ENCODE peak calls at places on chromosomes 3 and 15, in seven cellular contexts. W is heart left ventricle, K is dorsolateral prefrontal cortex, C is ovary, B is stomach, X is endodermal cell, S is IMR-90. T is an unnamed sample.

GRCh38 chr3:4471907-4472306 is 4.8 kb upstream of the SUMF1 start:
- DNase-seq in W (no peak), K (no peak), C (no peak), B (no peak), X (no peak), S (no peak), T (no peak)

GRCh38 chr3:124587053-124587408 is 143.2 kb upstream of the UMPS start:
- DNase-seq in W (no peak), K (no peak), C (no peak), B (peak), X (peak), S (no peak), T (no peak)

GRCh38 chr15:50744601-50745000 is 20.9 kb downstream of the SPPL2A start:
- DNase-seq in W (no peak), K (no peak), C (no peak), B (no peak), X (no peak), S (peak), T (no peak)

GRCh38 chr3:108380128-108380795 is 83.9 kb downstream of the HHLA2 start:
- DNase-seq in W (no peak), K (peak), C (no peak), B (no peak), X (no peak), S (no peak), T (no peak)

GRCh38 chr3:112681822-112682325 is 40.9 kb upstream of the CCDC80 start:
- DNase-seq in W (no peak), K (no peak), C (no peak), B (no peak), X (no peak), S (peak), T (no peak)

GRCh38 chr3:155196131-155197075 is 97.1 kb downstream of the STRIT1 start:
- DNase-seq in W (no peak), K (no peak), C (no peak), B (no peak), X (peak), S (no peak), T (no peak)

GRCh38 chr3:192899540-192899982 is 18.1 kb downstream of the MB21D2 start:
- DNase-seq in W (no peak), K (no peak), C (no peak), B (no peak), X (no peak), S (peak), T (no peak)

GRCh38 chr15:25374143-25374542 is 64.7 kb downstream of the UBE3A start:
- DNase-seq in W (no peak), K (peak), C (no peak), B (no peak), X (no peak), S (no peak), T (no peak)

GRCh38 chr3:27467545-27467944 is 16.6 kb downstream of the SLC4A7 start:
- DNase-seq in W (no peak), K (no peak), C (no peak), B (no peak), X (no peak), S (peak), T (no peak)

GRCh38 chr3:15206662-15207576 is 873 bp downstream of the CAPN7 start:
- DNase-seq in W (peak), K (peak), C (peak), B (peak), X (peak), S (peak), T (no peak)

GRCh38 chr3:118932822-118933558 is 101.7 kb downstream of the IGSF11 start:
- DNase-seq in W (peak), K (peak), C (no peak), B (peak), X (no peak), S (no peak), T (no peak)

GRCh38 chr3:157176108-157176507 is 16.2 kb upstream of the CCNL1 start:
- DNase-seq in W (no peak), K (no peak), C (no peak), B (no peak), X (no peak), S (peak), T (no peak)

GRCh38 chr3:184352149-184352785 is 9.1 kb downstream of the CLCN2 start:
- DNase-seq in W (no peak), K (no peak), C (no peak), B (peak), X (peak), S (no peak), T (no peak)

GRCh38 chr3:125651246-125651645 is 55.9 kb upstream of the OSBPL11 start:
- DNase-seq in W (no peak), K (no peak), C (no peak), B (no peak), X (no peak), S (peak), T (no peak)

GRCh38 chr15:59051867-59052861 is 52.8 kb upstream of the CCNB2 start:
- DNase-seq in W (no peak), K (no peak), C (no peak), B (no peak), X (no peak), S (no peak), T (no peak)

GRCh38 chr15:57462391-57462790 is 86.1 kb downstream of the CGNL1 start:
- DNase-seq in W (no peak), K (no peak), C (no peak), B (no peak), X (no peak), S (peak), T (no peak)

GRCh38 chr3:145272684-145273083 is 888.3 kb downstream of the PLOD2 start:
- DNase-seq in W (no peak), K (no peak), C (no peak), B (no peak), X (no peak), S (no peak), T (no peak)

GRCh38 chr3:187292631-187293513 is 1.3 kb upstream of the MASP1 start:
- DNase-seq in W (peak), K (no peak), C (no peak), B (no peak), X (no peak), S (peak), T (peak)

GRCh38 chr15:45199136-45199810 is 11.5 kb upstream of the SHF start:
- DNase-seq in W (no peak), K (no peak), C (peak), B (no peak), X (peak), S (no peak), T (no peak)

GRCh38 chr3:72347819-72348319 is 500.4 kb downstream of the SHQ1 start:
- DNase-seq in W (peak), K (peak), C (peak), B (peak), X (peak), S (no peak), T (no peak)

GRCh38 chr3:124774305-124774673 is 44.0 kb downstream of the UMPS start:
- DNase-seq in W (peak), K (no peak), C (no peak), B (no peak), X (peak), S (peak), T (no peak)

GRCh38 chr3:120567370-120568197 is 28.6 kb upstream of the NDUFB4 start:
- DNase-seq in W (no peak), K (peak), C (peak), B (no peak), X (peak), S (peak), T (peak)

GRCh38 chr3:157785071-157785826 is 282.0 kb upstream of the VEPH1 start:
- DNase-seq in W (no peak), K (no peak), C (no peak), B (no peak), X (peak), S (peak), T (no peak)

GRCh38 chr3:4493931-4494806 is 1.0 kb downstream of the ITPR1 start:
- DNase-seq in W (peak), K (peak), C (peak), B (no peak), X (peak), S (peak), T (peak)

GRCh38 chr15:75809986-75810750 is 33.1 kb upstream of the UBE2Q2 start:
- DNase-seq in W (no peak), K (no peak), C (no peak), B (peak), X (peak), S (no peak), T (no peak)

GRCh38 chr3:36868614-36869436 is 76.0 kb downstream of the TRANK1 start:
- DNase-seq in W (no peak), K (peak), C (peak), B (peak), X (peak), S (peak), T (no peak)

GRCh38 chr15:67543348-67543718 is 830 bp downstream of the MAP2K5 start:
- DNase-seq in W (peak), K (no peak), C (no peak), B (no peak), X (no peak), S (peak), T (no peak)

GRCh38 chr3:125582707-125583106 is 12.6 kb downstream of the OSBPL11 start:
- DNase-seq in W (no peak), K (no peak), C (no peak), B (no peak), X (no peak), S (peak), T (no peak)

GRCh38 chr3:29486087-29486486 is 205.2 kb downstream of the RBMS3 start:
- DNase-seq in W (no peak), K (no peak), C (no peak), B (no peak), X (no peak), S (peak), T (no peak)

GRCh38 chr3:98329392-98330124 is 24.1 kb upstream of the OR5K4 start:
- DNase-seq in W (peak), K (peak), C (no peak), B (peak), X (peak), S (peak), T (no peak)

GRCh38 chr3:53132347-53132746 is 2.1 kb upstream of the RFT1 start:
- DNase-seq in W (no peak), K (no peak), C (no peak), B (no peak), X (no peak), S (no peak), T (no peak)

GRCh38 chr15:43881944-43882343 is 55.1 kb downstream of the WDR76 start:
- DNase-seq in W (no peak), K (no peak), C (no peak), B (no peak), X (peak), S (no peak), T (no peak)

GRCh38 chr3:37575284-37575683 is 286.4 kb upstream of the CTDSPL start:
- DNase-seq in W (no peak), K (no peak), C (no peak), B (no peak), X (no peak), S (no peak), T (no peak)

GRCh38 chr3:19891740-19892139 is 42.3 kb downstream of the EFHB start:
- DNase-seq in W (no peak), K (no peak), C (no peak), B (no peak), X (no peak), S (peak), T (no peak)

GRCh38 chr3:64149886-64150285 is 75.4 kb downstream of the PRICKLE2 start:
- DNase-seq in W (peak), K (no peak), C (no peak), B (no peak), X (no peak), S (no peak), T (no peak)
- H3K27ac ChIP-seq in W (peak), K (peak), C (no peak), B (peak), X (no peak), S (peak), T (peak)

DNA sequence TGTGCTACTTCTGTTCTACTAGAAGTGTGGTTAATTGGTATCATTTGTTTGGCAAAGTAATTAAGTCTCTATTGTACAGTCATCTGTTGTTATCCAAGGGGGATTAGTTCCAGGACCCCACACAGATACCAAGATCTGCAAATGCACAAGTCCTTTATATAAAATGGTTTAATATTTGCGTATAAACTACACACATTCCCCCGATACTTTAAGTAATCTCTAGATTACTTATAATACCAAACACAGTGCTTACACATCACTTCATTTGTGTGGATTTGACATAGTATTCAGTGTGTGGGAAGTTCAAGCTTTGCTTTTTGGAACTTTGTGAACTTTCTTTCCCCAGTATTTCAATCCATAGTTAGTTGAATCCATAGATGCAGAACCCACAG is 50.5 kb upstream of the ABI3BP start:
- DNase-seq in W (no peak), K (no peak), C (no peak), B (no peak), X (no peak), S (no peak), T (no peak)
- H3K4me3 ChIP-seq in W (no peak), K (no peak), C (no peak), B (no peak), X (no peak), S (no peak), T (no peak)

GRCh38 chr3:65676592-65676991 is 362.1 kb downstream of the MAGI1 start:
- DNase-seq in W (no peak), K (no peak), C (no peak), B (no peak), X (no peak), S (no peak), T (no peak)

GRCh38 chr3:65672071-65672470 is 366.6 kb downstream of the MAGI1 start:
- DNase-seq in W (no peak), K (no peak), C (no peak), B (no peak), X (no peak), S (no peak), T (no peak)

GRCh38 chr3:65669163-65669875 is 369.4 kb downstream of the MAGI1 start:
- DNase-seq in W (no peak), K (no peak), C (no peak), B (no peak), X (no peak), S (peak), T (no peak)

GRCh38 chr3:65671004-65671403 is 367.7 kb downstream of the MAGI1 start:
- DNase-seq in W (no peak), K (no peak), C (no peak), B (no peak), X (no peak), S (no peak), T (peak)

GRCh38 chr3:65672876-65673815 is 365.6 kb downstream of the MAGI1 start:
- DNase-seq in W (peak), K (peak), C (peak), B (peak), X (peak), S (peak), T (no peak)
- TF ChIP-seq CTCF in W (peak), K (peak), C (no peak), B (no peak), X (peak), S (peak), T (peak)

GRCh38 chr3:149340310-149340933 is 7.0 kb upstream of the TM4SF18 start:
- DNase-seq in W (peak), K (no peak), C (no peak), B (no peak), X (no peak), S (peak), T (no peak)
- H3K27ac ChIP-seq in W (peak), K (no peak), C (no peak), B (peak), X (no peak), S (peak), T (peak)

GRCh38 chr3:150135321-150135721 is 164.6 kb upstream of the PFN2 start:
- DNase-seq in W (no peak), K (no peak), C (no peak), B (no peak), X (no peak), S (peak), T (no peak)
- H3K4me3 ChIP-seq in W (no peak), K (no peak), C (no peak), B (no peak), X (no peak), S (no peak), T (no peak)

T was measured in esophagus muscularis mucosa.